ENCODE peak calls at places on chromosomes 11 and 22, in six cellular contexts. L is cardiac muscle cell, Z is heart left ventricle, T is cardiac fibroblast, Y is pancreas, N is neural progenitor cell. F is an unnamed sample.

GRCh38 chr22:28710112-28710888 is 30.7 kb upstream of the TTC28 start:
- DNase-seq in Y (no peak), N (no peak), T (peak; percentile 88), Z (no peak), L (peak; percentile 82), F (no peak)

GRCh38 chr11:70048279-70049024 is 29.7 kb upstream of the ANO1 start:
- DNase-seq in N (peak; percentile 69), Z (no peak), T (no peak), Y (no peak), L (no peak), F (peak; percentile 39)

GRCh38 chr22:35458547-35459422 is 58.8 kb downstream of the MCM5 start:
- DNase-seq in Z (no peak), T (no peak), Y (no peak), L (no peak), N (peak; percentile 42), F (no peak)

GRCh38 chr22:37014415-37014806 is 4.8 kb downstream of the TST start:
- DNase-seq in T (no peak), Z (no peak), Y (no peak), N (no peak), L (no peak), F (no peak)

GRCh38 chr22:23784215-23784732 is 2.5 kb upstream of the SMARCB1 start:
- DNase-seq in Y (no peak), L (no peak), N (no peak), Z (no peak), T (no peak), F (no peak)

GRCh38 chr22:28921585-28921879 is 38.2 kb downstream of the ZNRF3 start:
- DNase-seq in N (no peak), Z (no peak), T (no peak), L (no peak), Y (no peak), F (no peak)

GRCh38 chr11:114066046-114066648 is 6.6 kb downstream of the ZBTB16 start:
- DNase-seq in L (no peak), N (no peak), T (no peak), Z (no peak), Y (no peak), F (no peak)

GRCh38 chr22:33126881-33127280 is 68.7 kb upstream of the SYN3 start:
- DNase-seq in N (peak; percentile 64), L (no peak), Z (no peak), Y (no peak), T (no peak), F (no peak)

GRCh38 chr22:38957046-38957770 is at the start of gene APOBEC3A:
- DNase-seq in T (no peak), N (no peak), L (no peak), Y (no peak), Z (no peak), F (no peak)

GRCh38 chr11:17019231-17019630 is 5.0 kb upstream of the PLEKHA7 start:
- DNase-seq in T (no peak), N (no peak), L (no peak), Y (no peak), Z (no peak), F (no peak)

GRCh38 chr11:36672815-36673450 is 74.9 kb upstream of the RAG2 start:
- DNase-seq in L (peak; percentile 64), Y (no peak), N (peak; percentile 29), T (peak; percentile 63), Z (no peak), F (no peak)

GRCh38 chr11:10309163-10310093 is 4.6 kb downstream of the ADM start:
- DNase-seq in Z (no peak), L (peak; percentile 91), N (no peak), T (peak; percentile 94), Y (peak; percentile 83), F (no peak)

GRCh38 chr11:70481625-70482528 is 83.5 kb downstream of the CTTN start:
- DNase-seq in N (no peak), Y (no peak), L (peak; percentile 43), Z (peak; percentile 46), T (peak; percentile 52), F (no peak)

GRCh38 chr11:126284829-126285228 is 1.9 kb downstream of the TIRAP start:
- DNase-seq in Y (no peak), L (peak; percentile 94), T (peak; percentile 89), N (no peak), Z (no peak), F (no peak)

GRCh38 chr22:49492756-49493251 is 334.9 kb downstream of the BRD1 start:
- DNase-seq in L (no peak), N (no peak), Y (no peak), T (no peak), Z (no peak), F (no peak)

GRCh38 chr22:36435516-36436415 is 45.7 kb downstream of the TXN2 start:
- DNase-seq in T (no peak), N (peak; percentile 72), Z (no peak), Y (peak; percentile 87), L (no peak), F (no peak)

GRCh38 chr22:50199251-50199721 is 1.5 kb upstream of the SELENOO start:
- DNase-seq in L (no peak), Z (no peak), N (no peak), T (no peak), Y (peak; percentile 24), F (no peak)

GRCh38 chr11:59556115-59556882 is 45.0 kb downstream of the OR4D9 start:
- DNase-seq in L (peak; percentile 86), T (peak; percentile 86), N (peak; percentile 76), Z (peak; percentile 45), Y (peak; percentile 31), F (peak; percentile 42)

GRCh38 chr11:17978553-17979287 is 34.1 kb downstream of the SERGEF start:
- DNase-seq in T (peak; percentile 59), N (peak; percentile 79), Z (peak; percentile 16), L (peak; percentile 58), Y (peak; percentile 12), F (peak; percentile 55)

GRCh38 chr11:30313580-30313979 is 9.3 kb upstream of the ARL14EP start:
- DNase-seq in N (no peak), T (no peak), Z (no peak), L (no peak), Y (no peak), F (no peak)

GRCh38 chr11:35014352-35014751 is 97.9 kb downstream of the PDHX start:
- DNase-seq in N (no peak), Z (no peak), Y (no peak), T (peak; percentile 71), L (peak; percentile 40), F (no peak)

GRCh38 chr11:86244063-86244521 is 461 bp upstream of the EED start:
- DNase-seq in N (peak; percentile 94), Z (peak; percentile 90), T (no peak), L (no peak), Y (peak; percentile 86), F (peak; percentile 87)

GRCh38 chr11:62545437-62546243 is 966 bp downstream of the AHNAK start:
- DNase-seq in L (peak; percentile 97), Y (peak; percentile 80), N (peak; percentile 87), Z (peak; percentile 97), T (peak; percentile 96), F (peak; percentile 96)

GRCh38 chr11:65844231-65844872 is 10.6 kb downstream of the SNX32 start:
- DNase-seq in T (no peak), L (no peak), Y (no peak), Z (no peak), N (no peak), F (no peak)

GRCh38 chr11:11814614-11815452 is 26.9 kb upstream of the USP47 start:
- DNase-seq in N (no peak), L (no peak), Z (no peak), Y (no peak), T (no peak), F (no peak)

GRCh38 chr11:3136542-3137455 is 28.3 kb downstream of the OSBPL5 start:
- DNase-seq in Z (no peak), T (no peak), N (no peak), Y (no peak), L (no peak), F (no peak)

DNA sequence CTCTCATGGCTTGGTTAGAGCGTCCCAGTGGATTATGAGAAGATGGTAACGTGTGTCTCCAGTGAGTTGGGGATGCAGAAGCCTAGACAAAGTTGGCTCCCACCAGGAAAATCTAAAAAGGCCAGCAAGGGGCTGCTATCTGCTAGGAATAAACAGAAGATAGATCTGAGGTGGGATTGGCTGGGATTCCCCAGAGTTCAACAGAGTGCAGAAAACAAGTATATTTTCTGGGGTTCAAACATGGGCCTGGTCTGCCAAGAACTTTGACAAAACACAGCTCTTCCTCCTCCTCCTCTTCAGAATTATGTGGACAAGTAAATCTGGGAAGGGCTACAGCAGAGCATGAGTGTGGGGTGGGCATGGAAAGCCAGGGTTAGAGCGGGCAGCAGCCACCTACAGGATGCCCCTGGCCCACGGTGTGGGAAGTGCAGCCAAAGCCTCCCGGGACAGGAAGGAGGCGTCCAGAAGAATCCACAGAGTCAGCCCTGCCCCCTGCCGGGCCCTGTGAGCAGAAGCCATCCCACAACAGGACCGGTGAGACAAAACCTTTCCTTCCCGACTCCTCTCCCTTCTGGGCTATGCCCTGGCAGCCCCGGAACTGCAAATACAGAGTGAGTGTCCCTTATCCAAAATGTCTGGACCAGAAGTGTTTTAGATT is 67.1 kb downstream of the CD82 start:
- DNase-seq in Z (peak; percentile 59), N (peak; percentile 64), Y (no peak), L (peak; percentile 48), T (peak; percentile 21), F (no peak)
- TF ChIP-seq CTCF in Z (peak; percentile 43), N (peak; percentile 30), Y (peak; percentile 9), L (peak; percentile 56), T (peak; percentile 62), F (no peak)

GRCh38 chr11:6411594-6412031 is 7.3 kb downstream of the APBB1 start:
- DNase-seq in Z (no peak), N (no peak), Y (no peak), T (no peak), L (no peak), F (no peak)
- TF ChIP-seq CTCF in Z (no peak), N (no peak), Y (no peak), T (no peak), L (no peak), F (no peak)

GRCh38 chr11:27204527-27204926 is 158.5 kb downstream of the CCDC34 start:
- DNase-seq in Y (peak; percentile 17), N (no peak), L (no peak), T (peak; percentile 28), Z (no peak), F (no peak)
- TF ChIP-seq CTCF in Y (no peak), N (peak; percentile 65), L (no peak), T (peak; percentile 55), Z (no peak), F (no peak)

GRCh38 chr11:122785156-122785605 is 53.1 kb upstream of the CRTAM start:
- DNase-seq in Y (no peak), Z (no peak), N (no peak), T (no peak), L (no peak), F (no peak)

GRCh38 chr11:122781378-122782040 is 56.8 kb upstream of the CRTAM start:
- DNase-seq in L (peak; percentile 94), Z (peak; percentile 90), T (peak; percentile 95), Y (peak; percentile 68), N (peak; percentile 90), F (peak; percentile 73)

GRCh38 chr11:122780296-122780949 is 57.9 kb upstream of the CRTAM start:
- DNase-seq in Z (no peak), Y (no peak), N (no peak), T (no peak), L (no peak), F (no peak)

GRCh38 chr11:122784325-122785155 is 53.8 kb upstream of the CRTAM start:
- DNase-seq in N (no peak), Y (no peak), T (peak; percentile 89), L (peak; percentile 79), Z (no peak), F (no peak)

DNA sequence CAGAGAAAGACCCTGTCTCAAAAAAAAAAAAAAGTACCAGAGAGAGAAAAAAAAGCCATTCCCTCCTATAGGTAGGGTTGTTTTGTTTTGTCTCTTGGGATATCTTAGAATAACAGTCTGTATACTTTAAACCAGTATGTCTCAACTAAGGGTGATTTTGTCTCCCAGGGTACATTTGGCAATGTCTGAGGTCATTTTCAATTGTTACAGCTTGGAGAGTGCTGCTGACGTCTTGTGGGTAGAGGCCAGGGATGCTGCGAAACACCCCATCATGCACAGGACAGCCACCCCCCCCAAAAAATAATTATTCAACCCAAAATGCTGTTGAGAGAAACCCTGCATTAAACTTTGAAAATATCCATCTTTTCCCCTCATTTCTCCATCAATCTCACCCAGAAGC is 56.1 kb upstream of the CRTAM start:
- DNase-seq in Z (no peak), N (no peak), Y (no peak), T (no peak), L (no peak), F (no peak)
- TF ChIP-seq CTCF in Z (no peak), N (no peak), Y (no peak), T (no peak), L (no peak), F (no peak)

F was measured in mesothelial cell of epicardium.